ENCODE peak calls at places on chromosomes 5 and 9, in six cellular contexts. R is astrocyte; X is spleen; S is CD8-positive, alpha-beta memory T cell; Q is PC-3; T is cardiac muscle cell. N is an unnamed sample. For H3K4me1 and H3K27me3, the result is how much of the 10 kb centered on the place peaks cover.

GRCh38 chr9:126989847-126990821 is 75.6 kb downstream of the RALGPS1 start:
- DNase-seq in R (no peak), X (no peak), S (no peak), Q (no peak), T (no peak), N (no peak)

GRCh38 chr5:143277536-143277935 is 126.0 kb downstream of the NR3C1 start:
- DNase-seq in R (no peak), X (no peak), S (no peak), Q (no peak), T (no peak), N (no peak)

GRCh38 chr5:179324760-179325295 is 20.4 kb downstream of the ADAMTS2 start:
- DNase-seq in R (no peak), X (peak), S (no peak), Q (no peak), T (no peak), N (no peak)

GRCh38 chr5:149618581-149619248 is 37.4 kb downstream of the ARHGEF37 start:
- DNase-seq in R (peak), X (no peak), S (no peak), Q (peak), T (peak), N (peak)

GRCh38 chr5:93191016-93191415 is 390.0 kb downstream of the NR2F1-AS1 start:
- DNase-seq in R (peak), X (no peak), S (no peak), Q (no peak), T (no peak), N (no peak)

GRCh38 chr5:143491644-143492043 is 88.2 kb upstream of the NR3C1 start:
- DNase-seq in R (no peak), X (no peak), S (no peak), Q (no peak), T (no peak), N (no peak)

GRCh38 chr5:14407746-14408175 is 173.8 kb upstream of the OTULINL start:
- DNase-seq in R (peak), X (no peak), S (no peak), Q (no peak), T (no peak), N (no peak)

GRCh38 chr5:76547242-76547890 is 75.8 kb downstream of the F2RL2 start:
- DNase-seq in R (no peak), X (no peak), S (peak), Q (no peak), T (no peak), N (no peak)

GRCh38 chr5:153630546-153630945 is 140.1 kb downstream of the GRIA1 start:
- DNase-seq in R (no peak), X (no peak), S (no peak), Q (no peak), T (no peak), N (no peak)

GRCh38 chr5:5497132-5497748 is 74.8 kb downstream of the ICE1 start:
- DNase-seq in R (peak), X (peak), S (no peak), Q (peak), T (peak), N (no peak)

GRCh38 chr5:19734706-19735240 is 253.2 kb downstream of the CDH18 start:
- DNase-seq in R (peak), X (no peak), S (no peak), Q (peak), T (no peak), N (no peak)

GRCh38 chr5:138461343-138462125 is 3.7 kb upstream of the EGR1 start:
- DNase-seq in R (peak), X (no peak), S (no peak), Q (peak), T (no peak), N (peak)

GRCh38 chr5:169938439-169938838 is 41.9 kb downstream of the INSYN2B start:
- DNase-seq in R (no peak), X (no peak), S (no peak), Q (no peak), T (no peak), N (no peak)

GRCh38 chr5:171579162-171579561 is 159.7 kb downstream of the FGF18 start:
- DNase-seq in R (no peak), X (no peak), S (no peak), Q (no peak), T (no peak), N (no peak)

GRCh38 chr5:74233571-74233970 is 407.0 kb downstream of the ENC1 start:
- DNase-seq in R (peak), X (no peak), S (no peak), Q (peak), T (no peak), N (no peak)

GRCh38 chr9:88722753-88723152 is 187.8 kb downstream of the NXNL2 start:
- DNase-seq in R (no peak), X (no peak), S (no peak), Q (peak), T (peak), N (no peak)

GRCh38 chr5:79111387-79111959 is at the start of gene BHMT:
- DNase-seq in R (no peak), X (no peak), S (no peak), Q (no peak), T (no peak), N (no peak)

GRCh38 chr5:59615272-59615671 is 278.3 kb downstream of the PDE4D start:
- DNase-seq in R (peak), X (no peak), S (no peak), Q (peak), T (no peak), N (peak)

GRCh38 chr5:96807099-96807654 is 568 bp downstream of the ERAP1 start:
- DNase-seq in R (peak), X (peak), S (no peak), Q (peak), T (peak), N (peak)

GRCh38 chr9:72882117-72882775 is 70.6 kb downstream of the ALDH1A1 start:
- DNase-seq in R (no peak), X (no peak), S (no peak), Q (no peak), T (no peak), N (no peak)

GRCh38 chr9:88433583-88434240 is 45.5 kb downstream of the SPIN1 start:
- DNase-seq in R (peak), X (no peak), S (no peak), Q (peak), T (no peak), N (no peak)

GRCh38 chr9:93827545-93828330 is 127.4 kb downstream of the BARX1 start:
- DNase-seq in R (peak), X (peak), S (no peak), Q (peak), T (peak), N (peak)

GRCh38 chr9:98195671-98196070 is 3.2 kb upstream of the CORO2A start:
- DNase-seq in R (no peak), X (no peak), S (no peak), Q (no peak), T (no peak), N (no peak)

GRCh38 chr9:137411260-137411659 is 11.7 kb downstream of the EXD3 start:
- DNase-seq in R (no peak), X (no peak), S (no peak), Q (no peak), T (no peak), N (peak)
- H3K4me1 ChIP-seq in R (under half), X (under half), S (under half), Q (under half), T (under half), N (half or more)

GRCh38 chr9:123984802-123985201 is 26.8 kb upstream of the LHX2 start:
- DNase-seq in R (no peak), X (no peak), S (no peak), Q (no peak), T (no peak), N (no peak)
- H3K27me3 ChIP-seq in R (under half), X (under half), S (under half), Q (under half), T (half or more), N (under half)

GRCh38 chr5:80211292-80211691 is 44.6 kb downstream of the SERINC5 start:
- DNase-seq in R (no peak), X (no peak), S (no peak), Q (no peak), T (no peak), N (no peak)
- H3K4me1 ChIP-seq in R (under half), X (under half), S (half or more), Q (under half), T (under half), N (under half)

GRCh38 chr9:83066771-83067170 is 3.8 kb upstream of the RASEF start:
- DNase-seq in R (peak), X (no peak), S (no peak), Q (peak), T (no peak), N (no peak)

GRCh38 chr9:83065233-83065632 is 2.3 kb upstream of the RASEF start:
- DNase-seq in R (no peak), X (no peak), S (no peak), Q (no peak), T (no peak), N (no peak)

GRCh38 chr9:83068414-83068813 is 5.5 kb upstream of the RASEF start:
- DNase-seq in R (peak), X (no peak), S (no peak), Q (no peak), T (no peak), N (no peak)

GRCh38 chr9:83069651-83070050 is 6.7 kb upstream of the RASEF start:
- DNase-seq in R (no peak), X (no peak), S (no peak), Q (no peak), T (no peak), N (no peak)

DNA sequence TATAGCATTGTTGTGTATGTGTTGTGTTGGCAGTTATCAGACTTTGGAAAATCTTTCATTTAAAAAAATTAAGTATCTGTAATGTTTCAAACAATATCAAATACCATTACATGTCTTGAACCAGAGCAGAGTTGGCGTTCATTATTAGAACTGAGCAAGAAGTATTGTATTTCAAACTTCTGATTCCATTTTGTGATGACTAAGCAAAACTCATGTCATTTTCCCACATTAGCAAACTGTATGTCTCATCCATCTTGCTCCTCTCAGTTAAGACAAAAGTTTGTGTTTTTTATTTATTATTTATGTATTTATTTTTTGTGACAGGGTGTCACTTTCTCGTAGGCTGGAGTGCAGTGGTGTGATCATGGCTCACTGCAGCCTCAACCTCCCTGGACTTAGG is 4.6 kb upstream of the RASEF start:
- DNase-seq in R (no peak), X (no peak), S (no peak), Q (no peak), T (no peak), N (no peak)
- H3K27me3 ChIP-seq in R (under half), X (under half), S (under half), Q (under half), T (half or more), N (under half)

GRCh38 chr5:80181618-80182211 is 74.1 kb downstream of the SERINC5 start:
- DNase-seq in R (peak), X (no peak), S (no peak), Q (peak), T (no peak), N (no peak)
- H3K4me1 ChIP-seq in R (under half), X (under half), S (half or more), Q (under half), T (under half), N (under half)

GRCh38 chr9:91948061-91948422 is 2.0 kb downstream of the ROR2 start:
- DNase-seq in R (no peak), X (no peak), S (no peak), Q (no peak), T (peak), N (peak)

GRCh38 chr9:91945277-91946074 is 4.6 kb downstream of the ROR2 start:
- DNase-seq in R (peak), X (no peak), S (no peak), Q (no peak), T (peak), N (peak)

GRCh38 chr9:91946196-91946595 is 3.8 kb downstream of the ROR2 start:
- DNase-seq in R (no peak), X (no peak), S (no peak), Q (no peak), T (no peak), N (no peak)

GRCh38 chr9:91948423-91949292 is 1.4 kb downstream of the ROR2 start:
- DNase-seq in R (peak), X (no peak), S (no peak), Q (no peak), T (peak), N (peak)

DNA sequence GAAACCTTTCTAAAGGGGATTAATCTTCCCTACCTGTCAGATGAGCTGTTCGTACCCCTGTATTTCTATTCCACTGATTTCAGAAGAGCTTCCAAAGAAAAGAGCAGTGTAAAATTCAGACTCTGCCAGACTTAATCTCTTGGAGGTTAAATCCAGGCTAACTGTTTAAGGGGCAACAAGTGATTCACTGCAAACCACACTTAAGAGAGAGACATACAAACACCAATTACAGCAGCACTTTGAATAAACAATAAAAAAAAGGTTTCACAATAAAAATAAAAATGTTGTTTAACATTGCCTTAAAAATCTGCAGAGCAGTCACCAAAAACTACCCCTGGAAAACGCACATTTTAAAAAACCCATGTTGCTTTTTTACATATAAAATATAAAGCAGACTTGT is 3.2 kb downstream of the ROR2 start:
- DNase-seq in R (no peak), X (no peak), S (no peak), Q (no peak), T (no peak), N (no peak)
- H3K27me3 ChIP-seq in R (half or more), X (under half), S (under half), Q (half or more), T (under half), N (under half)

GRCh38 chr5:132023258-132024116 is 12.0 kb upstream of the ACSL6 start:
- DNase-seq in R (no peak), X (no peak), S (no peak), Q (no peak), T (no peak), N (no peak)
- H3K4me1 ChIP-seq in R (under half), X (under half), S (half or more), Q (under half), T (under half), N (under half)

GRCh38 chr9:37025381-37026084 is 8.5 kb downstream of the PAX5 start:
- DNase-seq in R (no peak), X (no peak), S (no peak), Q (no peak), T (no peak), N (no peak)
- H3K27me3 ChIP-seq in R (half or more), X (under half), S (half or more), Q (under half), T (half or more), N (half or more)

GRCh38 chr9:133130721-133131244 is 9.7 kb upstream of the RALGDS start:
- DNase-seq in R (no peak), X (peak), S (peak), Q (no peak), T (no peak), N (no peak)
- H3K4me1 ChIP-seq in R (under half), X (half or more), S (half or more), Q (under half), T (under half), N (under half)